ENCODE peak calls at places on chromosomes 2 and 18, in eight cellular contexts. O is adipocyte, X is astrocyte of the cerebellum, I is IMR-90, S is colonic mucosa, Y is breast epithelium, A is uterus, V is right atrium auricular region. H is an unnamed sample.

GRCh38 chr2:45790157-45790723 is 138.8 kb downstream of the PRKCE start:
- DNase-seq in O (no peak), X (no peak), I (no peak), S (no peak), Y (no peak), A (no peak), V (no peak), H (no peak)

GRCh38 chr18:48828713-48829442 is 121.9 kb downstream of the SMAD7 start:
- DNase-seq in O (no peak), X (no peak), I (no peak), S (no peak), Y (no peak), A (peak; percentile 22), V (peak; percentile 58), H (peak; percentile 5)

GRCh38 chr2:235238537-235238936 is 255.3 kb upstream of the AGAP1 start:
- DNase-seq in O (peak; percentile 83), X (peak; percentile 62), I (peak; percentile 46), S (peak; percentile 63), Y (no peak), A (peak; percentile 30), V (peak; percentile 73), H (peak; percentile 32)

GRCh38 chr18:7158201-7158600 is 40.6 kb upstream of the LAMA1 start:
- DNase-seq in O (peak; percentile 76), X (no peak), I (peak; percentile 79), S (no peak), Y (no peak), A (no peak), V (no peak), H (no peak)

GRCh38 chr18:48080546-48080945 is 150.1 kb upstream of the SMAD2 start:
- DNase-seq in O (no peak), X (no peak), I (no peak), S (no peak), Y (no peak), A (no peak), V (no peak), H (no peak)

GRCh38 chr18:67199993-67200617 is 316.4 kb downstream of the DSEL start:
- DNase-seq in O (peak; percentile 84), X (peak; percentile 53), I (peak; percentile 69), S (no peak), Y (no peak), A (no peak), V (no peak), H (no peak)

GRCh38 chr18:39341106-39341505 is 1775.5 kb upstream of the CELF4 start:
- DNase-seq in O (no peak), X (no peak), I (no peak), S (no peak), Y (no peak), A (no peak), V (no peak), H (no peak)

GRCh38 chr2:33126552-33126951 is 179.8 kb downstream of the LTBP1 start:
- DNase-seq in O (no peak), X (no peak), I (no peak), S (no peak), Y (no peak), A (no peak), V (no peak), H (no peak)

GRCh38 chr2:219218279-219219112 is at the start of gene ABCB6:
- DNase-seq in O (peak; percentile 98), X (peak; percentile 84), I (peak; percentile 90), S (peak; percentile 97), Y (peak; percentile 94), A (peak; percentile 98), V (peak; percentile 99), H (peak; percentile 99)

GRCh38 chr2:105329561-105330495 is at the start of gene TGFBRAP1:
- DNase-seq in O (peak; percentile 87), X (no peak), I (peak; percentile 42), S (peak; percentile 48), Y (no peak), A (peak; percentile 22), V (no peak), H (peak; percentile 31)

GRCh38 chr2:71995067-71995665 is 152.5 kb downstream of the CYP26B1 start:
- DNase-seq in O (peak; percentile 60), X (no peak), I (peak; percentile 5), S (no peak), Y (no peak), A (no peak), V (no peak), H (no peak)

GRCh38 chr2:239343946-239344856 is 56.6 kb downstream of the HDAC4 start:
- DNase-seq in O (no peak), X (no peak), I (no peak), S (peak; percentile 12), Y (no peak), A (peak; percentile 9), V (no peak), H (no peak)

GRCh38 chr2:236573066-236573929 is 3.7 kb downstream of the ACKR3 start:
- DNase-seq in O (no peak), X (no peak), I (no peak), S (no peak), Y (no peak), A (no peak), V (no peak), H (no peak)

GRCh38 chr2:98656800-98657199 is 48.4 kb downstream of the UNC50 start:
- DNase-seq in O (no peak), X (no peak), I (no peak), S (no peak), Y (no peak), A (no peak), V (no peak), H (no peak)

GRCh38 chr2:97673187-97673914 is 3.8 kb downstream of the C2orf92 start:
- DNase-seq in O (peak; percentile 25), X (no peak), I (peak; percentile 17), S (no peak), Y (no peak), A (no peak), V (no peak), H (no peak)

GRCh38 chr2:239193426-239193825 is 207.4 kb downstream of the HDAC4 start:
- DNase-seq in O (no peak), X (no peak), I (no peak), S (no peak), Y (no peak), A (peak; percentile 17), V (no peak), H (peak; percentile 71)

GRCh38 chr18:80175451-80176235 is 66.6 kb downstream of the ADNP2 start:
- DNase-seq in O (no peak), X (no peak), I (no peak), S (no peak), Y (no peak), A (no peak), V (no peak), H (no peak)

GRCh38 chr2:105776560-105776928 is 31.8 kb downstream of the NCK2 start:
- DNase-seq in O (no peak), X (no peak), I (no peak), S (no peak), Y (no peak), A (no peak), V (no peak), H (peak; percentile 7)

GRCh38 chr2:109174214-109174613 is 45.2 kb downstream of the SH3RF3 start:
- DNase-seq in O (peak; percentile 26), X (no peak), I (no peak), S (no peak), Y (no peak), A (no peak), V (no peak), H (no peak)

GRCh38 chr18:58169472-58169871 is 125.4 kb downstream of the NEDD4L start:
- DNase-seq in O (no peak), X (no peak), I (no peak), S (no peak), Y (no peak), A (no peak), V (peak; percentile 40), H (no peak)

DNA sequence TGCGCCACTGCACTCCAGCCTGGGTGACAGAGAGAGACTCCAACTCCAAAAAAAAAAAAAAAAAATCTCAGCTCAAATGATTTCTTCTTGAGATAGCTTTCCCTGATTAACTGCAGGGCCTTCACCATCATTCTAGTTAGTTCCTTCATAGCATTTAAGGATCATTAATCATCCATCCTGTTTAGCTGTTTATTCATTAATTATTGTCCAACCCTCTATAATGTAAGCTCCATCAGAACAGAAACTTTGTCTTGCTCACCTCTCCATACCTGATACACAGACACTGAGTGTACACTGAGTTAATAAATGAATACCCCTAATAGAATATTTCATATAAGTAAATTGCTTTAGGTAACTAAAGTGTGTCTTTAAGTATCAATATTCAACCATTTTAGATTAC is 42.2 kb upstream of the ENOSF1 start:
- DNase-seq in O (no peak), X (no peak), I (no peak), S (no peak), Y (no peak), A (no peak), V (no peak), H (no peak)
- H3K4me3 ChIP-seq in O (no peak overlapping the region), X (no peak overlapping the region), I (no peak overlapping the region), S (no peak overlapping the region), Y (no peak overlapping the region), A (no peak overlapping the region), V (no peak overlapping the region), H (no peak overlapping the region)

GRCh38 chr2:20862850-20863249 is 39.9 kb upstream of the LDAH start:
- DNase-seq in O (no peak), X (no peak), I (no peak), S (no peak), Y (no peak), A (no peak), V (no peak), H (no peak)

DNA sequence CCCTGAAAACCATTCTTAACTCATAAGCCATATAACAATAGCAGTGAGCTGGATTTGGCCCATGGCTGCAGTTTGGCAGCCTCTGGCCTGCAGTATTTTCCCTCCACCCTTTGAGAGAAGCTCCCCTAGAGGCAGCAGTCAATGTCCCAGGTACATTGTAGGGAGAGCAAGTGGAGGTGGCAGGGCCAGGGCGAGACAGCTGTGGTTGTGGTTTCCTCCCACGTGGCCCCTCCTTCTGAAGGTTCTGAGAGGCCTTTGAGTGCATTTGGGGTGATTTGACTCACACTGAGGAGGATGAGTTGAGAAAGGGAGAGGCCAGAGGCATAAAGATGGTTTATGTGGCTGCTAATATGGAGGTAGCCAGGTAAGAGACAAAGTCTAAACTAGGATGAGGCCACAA is 45.5 kb upstream of the LDAH start:
- DNase-seq in O (no peak), X (no peak), I (no peak), S (no peak), Y (no peak), A (no peak), V (no peak), H (no peak)
- H3K4me3 ChIP-seq in O (no peak overlapping the region), X (no peak overlapping the region), I (no peak overlapping the region), S (no peak overlapping the region), Y (no peak overlapping the region), A (no peak overlapping the region), V (no peak overlapping the region), H (no peak overlapping the region)

GRCh38 chr2:73962798-73963197 is 21.9 kb upstream of the TET3 start:
- DNase-seq in O (no peak), X (no peak), I (no peak), S (no peak), Y (no peak), A (no peak), V (no peak), H (no peak)
- H3K4me3 ChIP-seq in O (no peak overlapping the region), X (no peak overlapping the region), I (no peak overlapping the region), S (no peak overlapping the region), Y (no peak overlapping the region), A (no peak overlapping the region), V (no peak overlapping the region), H (no peak overlapping the region)

DNA sequence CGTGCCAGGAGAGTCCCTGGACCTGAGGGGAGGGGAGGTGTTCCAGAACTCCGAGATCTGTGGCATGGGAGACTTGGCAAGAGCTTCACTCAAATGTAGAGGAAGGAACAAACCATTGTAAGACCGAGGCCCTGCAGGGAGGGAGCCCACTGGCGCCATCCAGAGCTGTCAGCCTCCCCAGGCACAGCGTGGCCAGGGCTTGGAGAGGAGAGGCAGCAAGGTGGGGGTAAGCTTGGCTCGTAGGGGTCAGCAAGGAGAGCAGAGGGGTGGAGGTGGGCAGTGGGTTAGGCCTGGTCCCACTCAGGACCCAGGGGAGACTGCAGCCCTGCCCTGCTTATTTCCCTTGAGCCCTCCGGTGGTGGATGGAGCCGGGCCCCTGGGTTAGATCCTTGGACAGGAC is 3.6 kb downstream of the TMEM177 start:
- DNase-seq in O (no peak), X (no peak), I (no peak), S (no peak), Y (no peak), A (no peak), V (no peak), H (no peak)
- H3K4me3 ChIP-seq in O (no peak overlapping the region), X (no peak overlapping the region), I (no peak overlapping the region), S (no peak overlapping the region), Y (no peak overlapping the region), A (no peak overlapping the region), V (no peak overlapping the region), H (no peak overlapping the region)

H was measured in dorsolateral prefrontal cortex.